ENCODE peak calls at places on chromosomes 11 and 22, in five cellular contexts. M is ovary, J is lower lobe of right lung, Y is globus pallidus, O is left lobe of liver. U is an unnamed sample.

GRCh38 chr22:34010259-34010658 is 90.0 kb upstream of the LARGE1 start:
- DNase-seq in J (no peak), O (no peak), Y (no peak), M (no peak), U (no peak)

GRCh38 chr11:101336155-101336554 is 206.5 kb upstream of the PGR start:
- DNase-seq in O (no peak), J (no peak), M (no peak), Y (no peak), U (no peak)

GRCh38 chr22:33823552-33823951 is 96.7 kb downstream of the LARGE1 start:
- DNase-seq in M (no peak), O (no peak), J (no peak), Y (no peak), U (no peak)

GRCh38 chr11:5090668-5091067 is 21.3 kb downstream of the OR52E1 start:
- DNase-seq in J (no peak), Y (no peak), O (no peak), M (no peak), U (no peak)

GRCh38 chr11:1863352-1864215 is 10.7 kb downstream of the LSP1 start:
- DNase-seq in J (peak; percentile 79), Y (peak; percentile 75), O (no peak), M (peak; percentile 91), U (peak; percentile 86)

GRCh38 chr11:76233196-76233921 is 27.1 kb upstream of the WNT11 start:
- DNase-seq in J (no peak), O (no peak), Y (no peak), M (no peak), U (no peak)

GRCh38 chr11:133318221-133318620 is 214.1 kb downstream of the OPCML start:
- DNase-seq in O (no peak), M (no peak), J (no peak), Y (no peak), U (no peak)

GRCh38 chr22:44496844-44497217 is 1.2 kb downstream of the RTL6 start:
- DNase-seq in M (no peak), O (peak; percentile 52), Y (no peak), J (peak; percentile 50), U (no peak)

GRCh38 chr22:43555561-43556515 is 144.0 kb downstream of the MPPED1 start:
- DNase-seq in Y (no peak), J (no peak), O (peak; percentile 35), M (no peak), U (no peak)

GRCh38 chr11:119810478-119811232 is 81.7 kb upstream of the NECTIN1 start:
- DNase-seq in M (no peak), Y (no peak), O (no peak), J (no peak), U (no peak)

GRCh38 chr11:94775576-94776327 is 7.6 kb downstream of the AMOTL1 start:
- DNase-seq in M (no peak), J (no peak), O (peak; percentile 62), Y (no peak), U (no peak)

GRCh38 chr11:69557266-69557665 is 75.8 kb downstream of the LINC01488 start:
- DNase-seq in Y (no peak), O (no peak), M (no peak), J (no peak), U (no peak)

GRCh38 chr22:45503071-45503815 is 560 bp downstream of the FBLN1 start:
- DNase-seq in O (no peak), J (peak; percentile 33), Y (no peak), M (no peak), U (no peak)

GRCh38 chr11:44002191-44003093 is 45.3 kb upstream of the ACCSL start:
- DNase-seq in J (no peak), M (no peak), O (no peak), Y (no peak), U (no peak)

GRCh38 chr11:91495837-91496236 is 728.8 kb upstream of the FAT3 start:
- DNase-seq in Y (no peak), O (no peak), M (no peak), J (no peak), U (no peak)

GRCh38 chr11:56845121-56845732 is 96.7 kb upstream of the OR9G4 start:
- DNase-seq in O (no peak), M (no peak), Y (no peak), J (no peak), U (no peak)

GRCh38 chr11:27293500-27294417 is 69.3 kb downstream of the CCDC34 start:
- DNase-seq in M (no peak), O (no peak), J (no peak), Y (no peak), U (no peak)

GRCh38 chr11:123388640-123389039 is 41.4 kb upstream of the GRAMD1B start:
- DNase-seq in M (no peak), J (no peak), Y (no peak), O (no peak), U (no peak)

GRCh38 chr11:45021692-45022130 is 71.0 kb upstream of the TP53I11 start:
- DNase-seq in O (no peak), Y (peak; percentile 26), M (peak; percentile 55), J (peak; percentile 57), U (no peak)

GRCh38 chr11:80083561-80083960 is 642.7 kb upstream of the TENM4 start:
- DNase-seq in M (no peak), O (no peak), Y (no peak), J (no peak), U (peak; percentile 74)